ENCODE peak calls at places on chromosomes 4 and X, in five cellular contexts. W is NCI-H1105; M is hypothalamus; J is stimulated activated CD8-positive, alpha-beta memory T cell treated with anti-CD3 and anti-CD28 coated beads, Interleukin-4, amount 100 ng/mL, for 4 hours; Z is upper lobe of left lung. I is an unnamed sample.

GRCh38 chr4:110129544-110129943 is 68.9 kb downstream of the ELOVL6 start:
- DNase-seq in Z (no peak), J (no peak), M (no peak), W (no peak), I (no peak)

GRCh38 chrX:8820910-8821527 is 19.8 kb upstream of the FAM9A start:
- DNase-seq in W (no peak), J (no peak), M (no peak), Z (no peak), I (no peak)

GRCh38 chrX:124098089-124098488 is 136.6 kb downstream of the STAG2 start:
- DNase-seq in M (no peak), W (no peak), J (no peak), Z (no peak), I (no peak)

GRCh38 chr4:183960912-183961569 is 55.9 kb downstream of the STOX2 start:
- DNase-seq in W (peak), J (no peak), Z (no peak), M (no peak), I (peak)

GRCh38 chr4:186981161-186981560 is 257.5 kb upstream of the FAT1 start:
- DNase-seq in W (no peak), Z (no peak), M (no peak), J (no peak), I (no peak)

GRCh38 chr4:154329939-154330338 is 161.7 kb downstream of the DCHS2 start:
- DNase-seq in M (no peak), W (no peak), Z (no peak), J (no peak), I (no peak)

GRCh38 chr4:42371306-42372063 is 25.8 kb upstream of the SHISA3 start:
- DNase-seq in W (peak), M (no peak), Z (no peak), J (no peak), I (peak)

GRCh38 chr4:102169345-102169744 is 175.9 kb downstream of the SLC39A8 start:
- DNase-seq in Z (no peak), W (peak), M (no peak), J (no peak), I (peak)

GRCh38 chrX:10628906-10629305 is 8.5 kb upstream of the MID1 start:
- DNase-seq in J (no peak), M (no peak), Z (no peak), W (no peak), I (no peak)

GRCh38 chr4:19678763-19679162 is 572.9 kb upstream of the SLIT2 start:
- DNase-seq in J (no peak), M (no peak), W (no peak), Z (no peak), I (no peak)

GRCh38 chr4:15778742-15779231 is 659 bp downstream of the CD38 start:
- DNase-seq in J (no peak), M (peak), W (no peak), Z (peak), I (no peak)

GRCh38 chr4:65668201-65669007 is 1.9 kb downstream of the EPHA5 start:
- DNase-seq in M (no peak), J (no peak), W (no peak), Z (no peak), I (no peak)